ENCODE peak calls at places on chromosomes 11 and 22, in five cellular contexts. One of them, this sample, is unnamed.

GRCh38 chr11:113119074-113119473 is 157.9 kb downstream of the NCAM1 start:
- DNase-seq in fibroblast of the aortic adventitia: peak
- DNase-seq in dorsolateral prefrontal cortex: no peak
- DNase-seq in astrocyte of the cerebellum: no peak
- DNase-seq in SK-N-SH: no peak
- DNase-seq in this sample: no peak

GRCh38 chr11:1460396-1460795 is 26.2 kb downstream of the MOB2 start:
- DNase-seq in fibroblast of the aortic adventitia: no peak
- DNase-seq in dorsolateral prefrontal cortex: no peak
- DNase-seq in astrocyte of the cerebellum: no peak
- DNase-seq in SK-N-SH: no peak
- DNase-seq in this sample: no peak

GRCh38 chr22:38981005-38981658 is 1.0 kb upstream of the APOBEC3B start:
- DNase-seq in fibroblast of the aortic adventitia: peak
- DNase-seq in dorsolateral prefrontal cortex: no peak
- DNase-seq in astrocyte of the cerebellum: no peak
- DNase-seq in SK-N-SH: no peak
- DNase-seq in this sample: no peak

GRCh38 chr22:30396871-30397655 is at the start of gene SEC14L2:
- DNase-seq in fibroblast of the aortic adventitia: peak
- DNase-seq in dorsolateral prefrontal cortex: peak
- DNase-seq in astrocyte of the cerebellum: no peak
- DNase-seq in SK-N-SH: peak
- DNase-seq in this sample: no peak

GRCh38 chr11:122395282-122395681 is 260.2 kb upstream of the UBASH3B start:
- DNase-seq in fibroblast of the aortic adventitia: no peak
- DNase-seq in dorsolateral prefrontal cortex: no peak
- DNase-seq in astrocyte of the cerebellum: no peak
- DNase-seq in SK-N-SH: no peak
- DNase-seq in this sample: no peak

GRCh38 chr11:134464196-134464595 is 52.2 kb upstream of the B3GAT1 start:
- DNase-seq in fibroblast of the aortic adventitia: no peak
- DNase-seq in dorsolateral prefrontal cortex: no peak
- DNase-seq in astrocyte of the cerebellum: no peak
- DNase-seq in SK-N-SH: no peak
- DNase-seq in this sample: no peak

GRCh38 chr11:103108933-103109817 is at the start of gene DYNC2H1:
- DNase-seq in fibroblast of the aortic adventitia: peak
- DNase-seq in dorsolateral prefrontal cortex: peak
- DNase-seq in astrocyte of the cerebellum: peak
- DNase-seq in SK-N-SH: peak
- DNase-seq in this sample: peak

GRCh38 chr11:441418-442274 is at the start of gene ANO9:
- DNase-seq in fibroblast of the aortic adventitia: no peak
- DNase-seq in dorsolateral prefrontal cortex: no peak
- DNase-seq in astrocyte of the cerebellum: no peak
- DNase-seq in SK-N-SH: peak
- DNase-seq in this sample: no peak

GRCh38 chr11:47980093-47980906 is at the start of gene PTPRJ:
- DNase-seq in fibroblast of the aortic adventitia: peak
- DNase-seq in dorsolateral prefrontal cortex: peak
- DNase-seq in astrocyte of the cerebellum: no peak
- DNase-seq in SK-N-SH: peak
- DNase-seq in this sample: no peak

GRCh38 chr22:18063311-18063710 is 14.5 kb upstream of the PEX26 start:
- DNase-seq in fibroblast of the aortic adventitia: no peak
- DNase-seq in dorsolateral prefrontal cortex: no peak
- DNase-seq in astrocyte of the cerebellum: no peak
- DNase-seq in SK-N-SH: no peak
- DNase-seq in this sample: no peak

GRCh38 chr11:8111636-8112035 is 30.6 kb downstream of the TUB start:
- DNase-seq in fibroblast of the aortic adventitia: no peak
- DNase-seq in dorsolateral prefrontal cortex: peak
- DNase-seq in astrocyte of the cerebellum: no peak
- DNase-seq in SK-N-SH: no peak
- DNase-seq in this sample: no peak

GRCh38 chr11:86758171-86758570 is 42.2 kb upstream of the PRSS23 start:
- DNase-seq in fibroblast of the aortic adventitia: no peak
- DNase-seq in dorsolateral prefrontal cortex: no peak
- DNase-seq in astrocyte of the cerebellum: no peak
- DNase-seq in SK-N-SH: no peak
- DNase-seq in this sample: no peak

GRCh38 chr11:120198403-120198786 is 12.4 kb upstream of the OAF start:
- DNase-seq in fibroblast of the aortic adventitia: no peak
- DNase-seq in dorsolateral prefrontal cortex: no peak
- DNase-seq in astrocyte of the cerebellum: no peak
- DNase-seq in SK-N-SH: no peak
- DNase-seq in this sample: no peak

GRCh38 chr11:27679136-27680015 is 20.9 kb downstream of the BDNF start:
- DNase-seq in fibroblast of the aortic adventitia: no peak
- DNase-seq in dorsolateral prefrontal cortex: no peak
- DNase-seq in astrocyte of the cerebellum: no peak
- DNase-seq in SK-N-SH: no peak
- DNase-seq in this sample: no peak

GRCh38 chr11:112828433-112828832 is 132.8 kb upstream of the NCAM1 start:
- DNase-seq in fibroblast of the aortic adventitia: no peak
- DNase-seq in dorsolateral prefrontal cortex: no peak
- DNase-seq in astrocyte of the cerebellum: no peak
- DNase-seq in SK-N-SH: no peak
- DNase-seq in this sample: no peak

GRCh38 chr11:128720522-128720985 is 26.7 kb downstream of the FLI1 start:
- DNase-seq in fibroblast of the aortic adventitia: no peak
- DNase-seq in dorsolateral prefrontal cortex: no peak
- DNase-seq in astrocyte of the cerebellum: no peak
- DNase-seq in SK-N-SH: no peak
- DNase-seq in this sample: no peak

GRCh38 chr11:65416341-65417185 is 6.0 kb upstream of the NEAT1 start:
- DNase-seq in fibroblast of the aortic adventitia: peak
- DNase-seq in dorsolateral prefrontal cortex: peak
- DNase-seq in astrocyte of the cerebellum: no peak
- DNase-seq in SK-N-SH: peak
- DNase-seq in this sample: no peak

GRCh38 chr11:13427440-13427839 is 35.6 kb downstream of the BTBD10 start:
- DNase-seq in fibroblast of the aortic adventitia: no peak
- DNase-seq in dorsolateral prefrontal cortex: no peak
- DNase-seq in astrocyte of the cerebellum: no peak
- DNase-seq in SK-N-SH: no peak
- DNase-seq in this sample: no peak

GRCh38 chr22:23762866-23763578 is at the start of gene C22orf15:
- DNase-seq in fibroblast of the aortic adventitia: peak
- DNase-seq in dorsolateral prefrontal cortex: no peak
- DNase-seq in astrocyte of the cerebellum: no peak
- DNase-seq in SK-N-SH: peak
- DNase-seq in this sample: no peak

GRCh38 chr22:23767303-23767672 is 484 bp downstream of the CHCHD10 start:
- DNase-seq in fibroblast of the aortic adventitia: no peak
- DNase-seq in dorsolateral prefrontal cortex: no peak
- DNase-seq in astrocyte of the cerebellum: no peak
- DNase-seq in SK-N-SH: no peak
- DNase-seq in this sample: no peak

GRCh38 chr22:23760056-23760455 is 2.7 kb upstream of the C22orf15 start:
- DNase-seq in fibroblast of the aortic adventitia: no peak
- DNase-seq in dorsolateral prefrontal cortex: no peak
- DNase-seq in astrocyte of the cerebellum: no peak
- DNase-seq in SK-N-SH: no peak
- DNase-seq in this sample: no peak

GRCh38 chr22:23764931-23765881 is 2.4 kb downstream of the C22orf15 start:
- DNase-seq in fibroblast of the aortic adventitia: no peak
- DNase-seq in dorsolateral prefrontal cortex: no peak
- DNase-seq in astrocyte of the cerebellum: no peak
- DNase-seq in SK-N-SH: no peak
- DNase-seq in this sample: no peak

GRCh38 chr22:23763579-23764331 is 965 bp downstream of the C22orf15 start:
- DNase-seq in fibroblast of the aortic adventitia: no peak
- DNase-seq in dorsolateral prefrontal cortex: no peak
- DNase-seq in astrocyte of the cerebellum: no peak
- DNase-seq in SK-N-SH: peak
- DNase-seq in this sample: no peak
- H3K4me3 ChIP-seq in fibroblast of the aortic adventitia: no peak
- H3K4me3 ChIP-seq in dorsolateral prefrontal cortex: no peak
- H3K4me3 ChIP-seq in astrocyte of the cerebellum: no peak
- H3K4me3 ChIP-seq in SK-N-SH: no peak
- H3K4me3 ChIP-seq in this sample: peak

DNA sequence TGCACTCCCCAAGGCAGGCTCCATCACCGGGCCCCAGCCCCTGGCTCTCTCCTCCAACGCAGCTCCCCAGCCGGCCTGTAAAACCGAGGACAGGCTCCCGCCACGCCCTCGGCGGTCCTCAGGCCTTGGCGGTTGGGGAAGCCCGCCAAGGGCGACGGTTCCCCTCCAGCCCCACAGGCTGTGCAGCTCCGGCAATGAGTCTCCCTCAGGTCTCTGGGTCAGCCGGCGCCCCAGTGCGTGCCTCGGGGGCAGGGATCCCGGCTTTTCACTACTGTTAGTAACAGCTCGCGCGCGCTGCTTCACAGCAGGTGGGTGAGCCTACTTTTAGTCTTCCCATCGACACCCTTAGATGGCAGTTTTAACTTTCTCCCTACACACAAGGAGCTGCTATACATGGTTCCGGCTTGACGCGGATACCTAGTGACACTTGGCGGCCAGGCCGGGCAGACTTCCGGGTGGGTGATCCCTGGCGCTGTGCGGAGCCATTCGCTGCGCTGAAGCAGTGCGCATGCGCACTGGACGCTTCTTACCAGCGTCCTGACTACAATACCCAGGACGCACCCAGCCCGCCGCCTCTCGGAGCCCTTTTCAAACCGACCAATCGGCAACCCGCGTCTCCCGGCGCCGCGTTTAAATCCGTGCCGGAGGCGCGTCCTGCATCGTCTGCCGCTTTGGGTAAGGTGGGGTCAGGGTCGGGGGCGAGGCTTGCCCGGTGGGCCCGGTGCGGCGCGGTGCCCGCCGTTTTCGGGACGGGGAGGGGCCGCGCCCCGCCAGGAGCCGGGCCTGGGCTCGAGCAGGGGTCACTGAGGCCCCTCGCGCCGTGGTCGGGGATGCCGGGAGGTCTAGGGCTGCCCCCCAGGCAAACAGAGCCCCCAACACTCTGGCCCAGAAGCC is at the start of gene GTSE1:
- DNase-seq in fibroblast of the aortic adventitia: peak
- DNase-seq in dorsolateral prefrontal cortex: peak
- DNase-seq in astrocyte of the cerebellum: peak
- DNase-seq in SK-N-SH: peak
- DNase-seq in this sample: peak
- TF ChIP-seq CTCF in fibroblast of the aortic adventitia: no peak
- TF ChIP-seq CTCF in dorsolateral prefrontal cortex: peak
- TF ChIP-seq CTCF in astrocyte of the cerebellum: peak
- TF ChIP-seq CTCF in SK-N-SH: peak
- TF ChIP-seq CTCF in this sample: peak

GRCh38 chr11:6681505-6681904 is 1.6 kb downstream of the MRPL17 start:
- DNase-seq in fibroblast of the aortic adventitia: no peak
- DNase-seq in dorsolateral prefrontal cortex: no peak
- DNase-seq in astrocyte of the cerebellum: no peak
- DNase-seq in SK-N-SH: no peak
- DNase-seq in this sample: no peak
- H3K4me3 ChIP-seq in fibroblast of the aortic adventitia: peak
- H3K4me3 ChIP-seq in dorsolateral prefrontal cortex: peak
- H3K4me3 ChIP-seq in astrocyte of the cerebellum: peak
- H3K4me3 ChIP-seq in SK-N-SH: peak
- H3K4me3 ChIP-seq in this sample: peak

GRCh38 chr22:50246242-50247175 is 1.7 kb upstream of the TUBGCP6 start:
- DNase-seq in fibroblast of the aortic adventitia: no peak
- DNase-seq in dorsolateral prefrontal cortex: no peak
- DNase-seq in astrocyte of the cerebellum: no peak
- DNase-seq in SK-N-SH: no peak
- DNase-seq in this sample: no peak
- TF ChIP-seq CTCF in fibroblast of the aortic adventitia: no peak
- TF ChIP-seq CTCF in dorsolateral prefrontal cortex: no peak
- TF ChIP-seq CTCF in astrocyte of the cerebellum: no peak
- TF ChIP-seq CTCF in SK-N-SH: no peak
- TF ChIP-seq CTCF in this sample: no peak

GRCh38 chr22:19480173-19480568 is 451 bp downstream of the CDC45 start:
- DNase-seq in fibroblast of the aortic adventitia: no peak
- DNase-seq in dorsolateral prefrontal cortex: no peak
- DNase-seq in astrocyte of the cerebellum: no peak
- DNase-seq in SK-N-SH: no peak
- DNase-seq in this sample: no peak
- H3K4me3 ChIP-seq in fibroblast of the aortic adventitia: peak
- H3K4me3 ChIP-seq in dorsolateral prefrontal cortex: peak
- H3K4me3 ChIP-seq in astrocyte of the cerebellum: peak
- H3K4me3 ChIP-seq in SK-N-SH: peak
- H3K4me3 ChIP-seq in this sample: peak

This sample was measured in retinal pigment epithelial cell.